ENCODE peak calls at places on chromosomes 13 and 19, in four cellular contexts. One of them, this sample, is unnamed.

GRCh38 chr19:43524922-43525835 is 1.8 kb downstream of the ETHE1 start:
- DNase-seq in IMR-90: peak
- DNase-seq in GM12878: peak
- DNase-seq in K562: no peak
- DNase-seq in this sample: peak

GRCh38 chr13:112931028-112931934 is 37.7 kb upstream of the MCF2L start:
- DNase-seq in IMR-90: peak
- DNase-seq in GM12878: no peak
- DNase-seq in K562: peak
- DNase-seq in this sample: peak

GRCh38 chr13:66469745-66470144 is 760.4 kb downstream of the PCDH9 start:
- DNase-seq in IMR-90: no peak
- DNase-seq in GM12878: no peak
- DNase-seq in K562: no peak
- DNase-seq in this sample: no peak

GRCh38 chr13:113220877-113221276 is 11.5 kb downstream of the CUL4A start:
- DNase-seq in IMR-90: no peak
- DNase-seq in GM12878: no peak
- DNase-seq in K562: no peak
- DNase-seq in this sample: no peak

GRCh38 chr13:114132419-114133121 is at the start of gene RASA3:
- DNase-seq in IMR-90: peak
- DNase-seq in GM12878: no peak
- DNase-seq in K562: peak
- DNase-seq in this sample: peak

GRCh38 chr19:30696514-30696913 is 324.3 kb downstream of the ZNF536 start:
- DNase-seq in IMR-90: peak
- DNase-seq in GM12878: no peak
- DNase-seq in K562: peak
- DNase-seq in this sample: no peak

GRCh38 chr13:48500652-48501197 is 32.2 kb downstream of the RCBTB2 start:
- DNase-seq in IMR-90: peak
- DNase-seq in GM12878: no peak
- DNase-seq in K562: no peak
- DNase-seq in this sample: no peak

GRCh38 chr19:5153601-5154128 is 184.8 kb downstream of the KDM4B start:
- DNase-seq in IMR-90: no peak
- DNase-seq in GM12878: no peak
- DNase-seq in K562: no peak
- DNase-seq in this sample: no peak

GRCh38 chr13:93603043-93603442 is 376.4 kb downstream of the GPC6 start:
- DNase-seq in IMR-90: peak
- DNase-seq in GM12878: no peak
- DNase-seq in K562: no peak
- DNase-seq in this sample: no peak

GRCh38 chr13:55999709-56000108 is 1141.0 kb upstream of the PRR20A start:
- DNase-seq in IMR-90: no peak
- DNase-seq in GM12878: no peak
- DNase-seq in K562: no peak
- DNase-seq in this sample: no peak

GRCh38 chr13:46039421-46040036 is 13.0 kb downstream of the ZC3H13 start:
- DNase-seq in IMR-90: peak
- DNase-seq in GM12878: no peak
- DNase-seq in K562: no peak
- DNase-seq in this sample: no peak

GRCh38 chr13:102033719-102034446 is 368.0 kb downstream of the FGF14 start:
- DNase-seq in IMR-90: no peak
- DNase-seq in GM12878: no peak
- DNase-seq in K562: no peak
- DNase-seq in this sample: no peak

GRCh38 chr13:106381083-106381482 is 154.4 kb downstream of the EFNB2 start:
- DNase-seq in IMR-90: peak
- DNase-seq in GM12878: no peak
- DNase-seq in K562: no peak
- DNase-seq in this sample: peak

GRCh38 chr19:18479964-18480723 is 41.7 kb downstream of the ELL start:
- DNase-seq in IMR-90: peak
- DNase-seq in GM12878: no peak
- DNase-seq in K562: no peak
- DNase-seq in this sample: peak

GRCh38 chr13:108915095-108915633 is 285.8 kb downstream of the MYO16 start:
- DNase-seq in IMR-90: peak
- DNase-seq in GM12878: no peak
- DNase-seq in K562: no peak
- DNase-seq in this sample: peak

GRCh38 chr13:110396476-110396875 is 89.4 kb downstream of the COL4A2 start:
- DNase-seq in IMR-90: no peak
- DNase-seq in GM12878: no peak
- DNase-seq in K562: no peak
- DNase-seq in this sample: no peak
- TF ChIP-seq FOS in IMR-90: no peak
- TF ChIP-seq FOS in GM12878: no peak
- TF ChIP-seq FOS in K562: no peak
- TF ChIP-seq FOS in this sample: no peak

DNA sequence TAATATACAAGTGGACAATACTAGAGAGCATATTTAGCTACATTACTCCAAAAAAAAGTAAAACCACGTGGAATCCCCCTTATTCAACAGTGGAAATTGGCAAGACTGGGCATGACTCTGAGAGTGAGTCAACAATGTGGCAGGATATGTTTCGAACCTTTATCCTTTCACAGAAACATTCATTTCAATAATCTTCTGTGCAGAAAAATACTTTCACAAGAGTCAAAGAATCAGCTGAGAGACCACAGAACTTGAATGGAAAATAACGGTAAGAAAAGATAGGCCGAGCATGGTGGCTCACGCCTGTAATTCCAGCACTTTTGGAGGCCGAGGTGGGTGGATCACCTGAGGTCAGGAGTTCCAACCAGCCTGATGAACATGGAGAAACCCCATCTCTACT is 25.1 kb upstream of the CD70 start:
- DNase-seq in IMR-90: no peak
- DNase-seq in GM12878: no peak
- DNase-seq in K562: no peak
- DNase-seq in this sample: no peak
- TF ChIP-seq FOS in IMR-90: no peak
- TF ChIP-seq FOS in GM12878: no peak
- TF ChIP-seq FOS in K562: no peak
- TF ChIP-seq FOS in this sample: peak

DNA sequence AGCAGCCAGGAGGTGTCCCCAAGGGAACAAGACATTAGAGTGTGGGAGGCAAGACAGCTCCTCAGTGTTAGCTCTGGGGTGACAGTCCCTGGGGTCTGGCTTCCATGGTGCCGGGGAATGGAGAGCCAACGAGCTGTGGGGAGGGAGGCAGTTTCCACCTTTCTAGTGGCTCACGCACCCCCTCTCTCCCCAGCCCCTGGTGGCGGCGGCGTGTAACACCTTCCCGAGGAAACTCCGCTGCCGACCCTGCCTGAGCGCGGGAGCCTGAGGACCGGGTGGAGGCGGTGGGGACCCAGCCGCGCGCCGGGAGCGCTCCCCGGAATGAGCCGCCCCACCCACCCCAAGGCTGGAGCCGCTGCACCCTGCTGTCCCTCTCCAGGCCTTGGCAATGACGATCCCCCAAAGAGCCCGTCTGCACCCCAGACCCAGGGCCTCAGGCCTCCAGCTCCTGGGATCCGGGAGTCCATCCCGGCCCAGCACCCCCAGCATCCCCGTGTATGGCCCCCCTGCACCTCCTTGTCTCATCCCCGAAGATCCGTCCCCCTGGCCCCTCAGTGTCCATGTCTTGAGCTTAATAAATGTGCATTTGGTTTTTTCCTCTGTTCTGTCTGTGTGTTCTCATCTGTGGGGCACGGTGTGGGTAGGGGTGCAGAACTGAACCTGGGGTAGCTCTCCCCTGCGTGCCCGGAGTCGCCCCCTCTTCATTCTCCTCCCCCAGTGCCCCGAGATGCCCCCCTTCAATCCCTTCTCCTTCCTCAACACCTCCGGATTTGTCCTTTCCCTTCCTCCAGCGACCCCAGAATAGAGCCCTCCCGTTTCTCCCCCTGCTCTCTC is 617 bp upstream of the FXYD5 start:
- DNase-seq in IMR-90: no peak
- DNase-seq in GM12878: no peak
- DNase-seq in K562: peak
- DNase-seq in this sample: peak
- TF ChIP-seq FOS in IMR-90: no peak
- TF ChIP-seq FOS in GM12878: no peak
- TF ChIP-seq FOS in K562: no peak
- TF ChIP-seq FOS in this sample: no peak

GRCh38 chr13:86862137-86862536 is 809.0 kb upstream of the SLITRK5 start:
- DNase-seq in IMR-90: no peak
- DNase-seq in GM12878: no peak
- DNase-seq in K562: no peak
- DNase-seq in this sample: no peak

DNA sequence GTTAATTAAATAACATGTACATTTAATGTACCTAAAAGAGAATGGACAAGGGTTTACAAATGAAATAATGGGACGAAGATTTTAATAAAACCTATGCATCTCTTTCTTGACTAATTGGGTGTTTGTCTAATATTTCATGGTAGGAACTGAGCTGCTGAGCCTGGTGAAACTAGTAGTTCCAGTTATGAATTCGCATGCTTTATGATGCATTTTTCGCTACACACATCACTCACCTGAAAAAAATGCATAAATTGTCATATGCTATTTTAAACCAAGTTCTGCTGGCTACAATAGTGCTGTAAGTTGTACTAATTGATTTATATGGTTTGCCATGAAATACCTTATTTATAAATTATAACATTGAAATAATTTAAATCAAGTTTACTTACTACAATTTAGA is 806.8 kb upstream of the SLITRK5 start:
- DNase-seq in IMR-90: no peak
- DNase-seq in GM12878: no peak
- DNase-seq in K562: no peak
- DNase-seq in this sample: no peak
- TF ChIP-seq FOS in IMR-90: no peak
- TF ChIP-seq FOS in GM12878: no peak
- TF ChIP-seq FOS in K562: no peak
- TF ChIP-seq FOS in this sample: no peak

DNA sequence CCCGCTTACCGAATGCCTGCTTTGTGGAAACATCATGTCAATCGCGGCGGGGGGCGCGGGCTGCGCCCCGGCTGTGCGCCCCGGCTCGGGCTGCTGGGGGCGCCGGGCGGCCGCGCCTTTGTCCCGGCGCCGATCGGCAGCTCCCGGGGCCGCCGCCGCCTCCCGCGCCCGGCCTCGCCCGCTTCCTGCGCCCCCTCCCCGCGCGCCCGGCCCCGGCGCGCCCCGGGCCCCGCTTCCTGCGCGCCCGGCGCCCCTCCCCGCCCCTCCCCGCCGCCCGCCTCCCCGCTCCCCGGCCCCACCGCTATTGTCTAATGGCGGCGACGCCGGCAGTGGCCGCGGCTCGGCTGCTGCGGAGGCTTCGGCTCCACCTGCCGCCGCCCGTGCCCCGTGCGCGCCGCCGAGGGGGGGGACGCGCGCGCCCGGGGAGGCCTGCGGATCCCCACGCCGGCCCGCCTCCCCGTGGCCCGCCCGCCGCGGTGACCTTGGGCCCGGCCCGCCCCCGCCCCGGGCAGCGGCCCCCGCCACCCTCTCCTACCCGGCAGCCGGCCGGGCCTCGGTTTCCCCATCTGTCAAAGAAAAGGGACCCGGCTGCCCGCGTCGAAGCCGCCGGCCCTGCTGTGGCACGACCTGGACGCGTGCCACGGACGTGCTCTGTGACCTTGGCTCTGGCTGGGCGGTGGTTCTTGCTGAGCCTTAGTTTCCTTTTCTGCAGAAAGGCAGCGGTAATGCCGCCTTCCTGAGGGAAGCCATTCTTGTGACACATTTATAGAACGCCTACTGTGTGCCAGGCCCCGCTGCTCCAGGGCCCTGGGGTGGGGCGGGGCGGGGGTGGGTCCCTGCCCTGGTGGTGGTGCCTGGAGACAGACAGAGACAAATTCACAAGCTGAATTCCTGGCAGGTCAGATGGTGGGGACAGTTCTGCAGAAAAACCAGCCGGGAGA is at the start of gene TLE5:
- DNase-seq in IMR-90: no peak
- DNase-seq in GM12878: no peak
- DNase-seq in K562: peak
- DNase-seq in this sample: peak
- TF ChIP-seq FOS in IMR-90: no peak
- TF ChIP-seq FOS in GM12878: no peak
- TF ChIP-seq FOS in K562: no peak
- TF ChIP-seq FOS in this sample: no peak

GRCh38 chr19:33375156-33375744 is 1.7 kb downstream of the CEBPG start:
- DNase-seq in IMR-90: no peak
- DNase-seq in GM12878: no peak
- DNase-seq in K562: no peak
- DNase-seq in this sample: no peak

GRCh38 chr19:33376423-33376822 is 2.9 kb downstream of the CEBPG start:
- DNase-seq in IMR-90: peak
- DNase-seq in GM12878: no peak
- DNase-seq in K562: no peak
- DNase-seq in this sample: peak

GRCh38 chr19:33374406-33374703 is 846 bp downstream of the CEBPG start:
- DNase-seq in IMR-90: peak
- DNase-seq in GM12878: no peak
- DNase-seq in K562: no peak
- DNase-seq in this sample: no peak

GRCh38 chr19:33375760-33376159 is 2.3 kb downstream of the CEBPG start:
- DNase-seq in IMR-90: peak
- DNase-seq in GM12878: no peak
- DNase-seq in K562: no peak
- DNase-seq in this sample: no peak

DNA sequence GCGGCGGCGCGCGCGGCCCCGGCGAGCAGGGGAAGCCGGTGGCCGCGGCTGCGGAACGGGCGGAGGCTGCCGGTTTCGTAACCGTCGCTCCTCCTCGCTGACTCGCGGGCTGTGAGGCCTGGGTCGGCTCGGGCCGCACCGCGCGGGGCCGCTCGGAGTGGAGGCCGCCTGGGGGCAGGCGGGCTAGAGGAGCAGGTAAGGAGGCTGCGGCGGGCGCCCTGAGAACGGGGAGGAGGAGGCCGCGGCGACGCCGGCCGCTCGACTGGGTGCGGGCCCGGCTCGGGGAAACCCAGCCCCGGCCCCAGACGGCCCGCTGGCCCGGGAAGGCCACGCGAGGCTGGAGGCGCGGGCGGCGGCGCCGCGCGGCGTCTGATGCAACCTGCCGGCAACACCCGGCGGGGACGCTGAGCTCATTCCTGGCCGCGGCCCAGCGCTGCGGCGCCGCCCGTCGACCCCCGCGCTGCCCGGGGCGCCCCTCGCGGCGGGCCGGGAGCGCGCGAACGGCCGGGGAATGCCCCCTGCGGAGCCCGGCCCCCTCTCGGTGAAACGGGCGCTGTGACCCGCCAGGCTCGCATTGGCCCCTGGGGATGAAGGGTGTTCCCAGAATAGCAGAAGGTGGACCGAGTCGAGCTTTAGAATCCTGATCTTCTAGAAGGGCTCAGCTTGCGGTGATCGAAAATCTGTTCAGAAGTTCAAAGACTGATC is at the start of gene CEBPG:
- DNase-seq in IMR-90: peak
- DNase-seq in GM12878: no peak
- DNase-seq in K562: peak
- DNase-seq in this sample: peak
- TF ChIP-seq FOS in IMR-90: no peak
- TF ChIP-seq FOS in GM12878: no peak
- TF ChIP-seq FOS in K562: no peak
- TF ChIP-seq FOS in this sample: no peak

This sample was measured in endothelial cell of umbilical vein.